ENCODE peak calls at places on chromosomes 2 and 18, in ten cellular contexts. One of them, this sample, is unnamed.

GRCh38 chr2:46645681-46646162 is 166.4 kb downstream of the TMEM247 start:
- DNase-seq in testis: peak; percentile 73
- DNase-seq in endothelial cell: no peak
- DNase-seq in HFFc6: peak; percentile 71
- DNase-seq in uterus: peak; percentile 47
- DNase-seq in GM12878: no peak
- DNase-seq in fibroblast of mammary gland: peak; percentile 83
- DNase-seq in A549: peak; percentile 84
- DNase-seq in WTC11: no peak
- DNase-seq in PC-9: peak; percentile 68
- DNase-seq in this sample: peak; percentile 91

GRCh38 chr2:109370399-109370990 is 241.5 kb downstream of the SH3RF3 start:
- DNase-seq in testis: no peak
- DNase-seq in endothelial cell: peak; percentile 2
- DNase-seq in HFFc6: no peak
- DNase-seq in uterus: peak; percentile 5
- DNase-seq in GM12878: no peak
- DNase-seq in fibroblast of mammary gland: no peak
- DNase-seq in A549: no peak
- DNase-seq in WTC11: no peak
- DNase-seq in PC-9: no peak
- DNase-seq in this sample: no peak

GRCh38 chr2:124161542-124161941 is 136.5 kb downstream of the CNTNAP5 start:
- DNase-seq in testis: no peak
- DNase-seq in endothelial cell: no peak
- DNase-seq in HFFc6: no peak
- DNase-seq in uterus: no peak
- DNase-seq in GM12878: no peak
- DNase-seq in fibroblast of mammary gland: no peak
- DNase-seq in A549: no peak
- DNase-seq in WTC11: no peak
- DNase-seq in PC-9: no peak
- DNase-seq in this sample: no peak

GRCh38 chr2:38474058-38474457 is 97.0 kb upstream of the ATL2 start:
- DNase-seq in testis: no peak
- DNase-seq in endothelial cell: no peak
- DNase-seq in HFFc6: no peak
- DNase-seq in uterus: no peak
- DNase-seq in GM12878: peak; percentile 11
- DNase-seq in fibroblast of mammary gland: peak; percentile 17
- DNase-seq in A549: no peak
- DNase-seq in WTC11: no peak
- DNase-seq in PC-9: no peak
- DNase-seq in this sample: no peak

GRCh38 chr2:20381457-20381856 is 30.8 kb upstream of the PUM2 start:
- DNase-seq in testis: peak; percentile 70
- DNase-seq in endothelial cell: no peak
- DNase-seq in HFFc6: peak; percentile 23
- DNase-seq in uterus: no peak
- DNase-seq in GM12878: no peak
- DNase-seq in fibroblast of mammary gland: peak; percentile 68
- DNase-seq in A549: no peak
- DNase-seq in WTC11: no peak
- DNase-seq in PC-9: peak; percentile 33
- DNase-seq in this sample: peak; percentile 57

GRCh38 chr2:172000696-172001361 is 1.1 kb downstream of the METAP1D start:
- DNase-seq in testis: no peak
- DNase-seq in endothelial cell: no peak
- DNase-seq in HFFc6: no peak
- DNase-seq in uterus: no peak
- DNase-seq in GM12878: no peak
- DNase-seq in fibroblast of mammary gland: peak; percentile 30
- DNase-seq in A549: no peak
- DNase-seq in WTC11: no peak
- DNase-seq in PC-9: no peak
- DNase-seq in this sample: no peak

GRCh38 chr2:241195506-241196130 is 7.1 kb downstream of the ANO7 start:
- DNase-seq in testis: no peak
- DNase-seq in endothelial cell: no peak
- DNase-seq in HFFc6: no peak
- DNase-seq in uterus: no peak
- DNase-seq in GM12878: no peak
- DNase-seq in fibroblast of mammary gland: no peak
- DNase-seq in A549: no peak
- DNase-seq in WTC11: no peak
- DNase-seq in PC-9: no peak
- DNase-seq in this sample: no peak

GRCh38 chr2:18149660-18150246 is 271.3 kb downstream of the KCNS3 start:
- DNase-seq in testis: no peak
- DNase-seq in endothelial cell: no peak
- DNase-seq in HFFc6: peak; percentile 49
- DNase-seq in uterus: no peak
- DNase-seq in GM12878: no peak
- DNase-seq in fibroblast of mammary gland: peak; percentile 54
- DNase-seq in A549: peak; percentile 50
- DNase-seq in WTC11: no peak
- DNase-seq in PC-9: no peak
- DNase-seq in this sample: no peak

GRCh38 chr18:55549474-55550104 is 38.4 kb downstream of the TCF4 start:
- DNase-seq in testis: no peak
- DNase-seq in endothelial cell: no peak
- DNase-seq in HFFc6: peak; percentile 10
- DNase-seq in uterus: no peak
- DNase-seq in GM12878: no peak
- DNase-seq in fibroblast of mammary gland: no peak
- DNase-seq in A549: no peak
- DNase-seq in WTC11: no peak
- DNase-seq in PC-9: no peak
- DNase-seq in this sample: no peak

GRCh38 chr18:58476521-58477210 is 152.2 kb downstream of the ALPK2 start:
- DNase-seq in testis: no peak
- DNase-seq in endothelial cell: no peak
- DNase-seq in HFFc6: no peak
- DNase-seq in uterus: no peak
- DNase-seq in GM12878: no peak
- DNase-seq in fibroblast of mammary gland: no peak
- DNase-seq in A549: no peak
- DNase-seq in WTC11: no peak
- DNase-seq in PC-9: no peak
- DNase-seq in this sample: no peak

GRCh38 chr2:167504061-167504460 is 615.8 kb downstream of the XIRP2 start:
- DNase-seq in testis: no peak
- DNase-seq in endothelial cell: no peak
- DNase-seq in HFFc6: no peak
- DNase-seq in uterus: no peak
- DNase-seq in GM12878: no peak
- DNase-seq in fibroblast of mammary gland: no peak
- DNase-seq in A549: no peak
- DNase-seq in WTC11: no peak
- DNase-seq in PC-9: no peak
- DNase-seq in this sample: no peak

GRCh38 chr2:40030451-40030975 is 251.5 kb upstream of the THUMPD2 start:
- DNase-seq in testis: no peak
- DNase-seq in endothelial cell: no peak
- DNase-seq in HFFc6: no peak
- DNase-seq in uterus: no peak
- DNase-seq in GM12878: no peak
- DNase-seq in fibroblast of mammary gland: no peak
- DNase-seq in A549: no peak
- DNase-seq in WTC11: no peak
- DNase-seq in PC-9: peak; percentile 10
- DNase-seq in this sample: no peak

GRCh38 chr2:228771719-228772254 is 499.3 kb downstream of the PID1 start:
- DNase-seq in testis: no peak
- DNase-seq in endothelial cell: no peak
- DNase-seq in HFFc6: no peak
- DNase-seq in uterus: peak; percentile 22
- DNase-seq in GM12878: no peak
- DNase-seq in fibroblast of mammary gland: peak; percentile 55
- DNase-seq in A549: no peak
- DNase-seq in WTC11: no peak
- DNase-seq in PC-9: no peak
- DNase-seq in this sample: no peak

GRCh38 chr2:173972636-173973035 is 7.5 kb upstream of the SP3 start:
- DNase-seq in testis: no peak
- DNase-seq in endothelial cell: no peak
- DNase-seq in HFFc6: peak; percentile 65
- DNase-seq in uterus: no peak
- DNase-seq in GM12878: no peak
- DNase-seq in fibroblast of mammary gland: no peak
- DNase-seq in A549: peak; percentile 25
- DNase-seq in WTC11: no peak
- DNase-seq in PC-9: peak; percentile 96
- DNase-seq in this sample: no peak

DNA sequence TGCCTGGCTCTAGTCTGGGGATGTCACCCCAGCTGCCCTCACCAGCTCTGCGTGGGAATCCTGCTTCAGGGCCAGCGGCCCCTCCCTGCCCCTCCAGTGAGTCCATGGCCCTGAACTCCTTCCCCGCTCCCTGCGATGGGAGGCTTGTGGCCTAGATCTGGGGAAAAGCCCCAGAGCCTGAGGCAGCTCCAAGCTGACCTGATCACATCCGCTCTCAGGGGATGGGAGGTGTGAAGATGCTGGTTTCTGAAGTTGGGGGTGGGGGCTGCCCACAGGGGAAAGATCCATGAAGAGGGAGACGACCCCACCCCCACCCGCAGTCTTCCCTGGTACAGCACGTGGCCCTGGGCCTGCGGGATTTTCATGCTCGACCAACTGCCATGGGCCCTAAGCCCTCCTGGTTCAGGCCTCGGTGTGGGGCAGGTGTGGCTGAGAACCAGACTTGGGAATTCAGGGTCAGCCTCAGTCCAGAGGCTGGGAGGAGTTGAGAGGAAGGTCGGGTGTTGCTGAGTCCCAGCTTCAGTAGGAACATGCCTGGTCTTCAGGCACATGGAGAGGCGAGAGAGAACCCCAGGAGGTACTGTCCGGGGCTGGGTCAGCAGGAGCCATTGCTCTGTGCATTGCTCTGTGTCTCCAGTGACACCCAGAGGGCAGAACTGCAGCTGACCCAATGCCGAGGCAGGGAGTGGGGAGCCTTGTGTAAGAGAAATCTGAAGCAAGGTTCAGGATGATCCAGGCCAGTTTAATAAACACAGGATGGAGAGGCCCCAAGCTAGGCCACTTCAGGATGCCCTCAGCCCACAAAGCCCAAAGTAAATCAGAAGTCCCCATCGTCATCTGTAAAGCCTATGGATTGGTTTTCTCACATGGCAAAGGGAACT is 115.1 kb downstream of the CAPN13 start:
- DNase-seq in testis: peak; percentile 60
- DNase-seq in endothelial cell: no peak
- DNase-seq in HFFc6: peak; percentile 22
- DNase-seq in uterus: no peak
- DNase-seq in GM12878: no peak
- DNase-seq in fibroblast of mammary gland: peak; percentile 38
- DNase-seq in A549: peak; percentile 45
- DNase-seq in WTC11: no peak
- DNase-seq in PC-9: no peak
- DNase-seq in this sample: no peak
- TF ChIP-seq CTCF in testis: peak; percentile 7
- TF ChIP-seq CTCF in endothelial cell: no peak
- TF ChIP-seq CTCF in HFFc6: peak; percentile 62
- TF ChIP-seq CTCF in uterus: no peak
- TF ChIP-seq CTCF in GM12878: peak; percentile 13
- TF ChIP-seq CTCF in fibroblast of mammary gland: peak; percentile 39
- TF ChIP-seq CTCF in A549: peak; percentile 37
- TF ChIP-seq CTCF in WTC11: no peak
- TF ChIP-seq CTCF in PC-9: no peak
- TF ChIP-seq CTCF in this sample: peak; percentile 29

DNA sequence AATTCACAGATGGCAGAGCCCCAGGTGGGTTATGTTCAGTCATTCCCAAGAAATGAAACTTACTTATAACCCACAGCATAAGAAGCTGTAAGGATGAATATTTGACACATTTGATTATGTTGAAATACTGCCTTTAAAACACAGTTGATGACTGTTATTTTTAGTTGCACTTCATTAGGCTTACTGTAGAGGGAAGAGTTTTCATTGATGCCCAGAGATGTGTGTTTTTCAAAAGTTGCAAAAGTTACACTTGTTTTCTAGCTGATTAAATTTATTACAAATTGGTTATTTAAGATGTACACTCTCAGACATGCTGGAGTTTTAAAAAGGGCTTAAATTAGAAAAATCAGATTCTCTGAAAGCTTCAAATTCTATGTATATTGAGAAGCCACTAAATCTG is 506.1 kb downstream of the PARD3B start:
- DNase-seq in testis: no peak
- DNase-seq in endothelial cell: no peak
- DNase-seq in HFFc6: no peak
- DNase-seq in uterus: no peak
- DNase-seq in GM12878: no peak
- DNase-seq in fibroblast of mammary gland: peak; percentile 14
- DNase-seq in A549: no peak
- DNase-seq in WTC11: no peak
- DNase-seq in PC-9: no peak
- DNase-seq in this sample: no peak
- TF ChIP-seq CTCF in testis: no peak
- TF ChIP-seq CTCF in endothelial cell: peak; percentile 34
- TF ChIP-seq CTCF in HFFc6: peak; percentile 68
- TF ChIP-seq CTCF in uterus: no peak
- TF ChIP-seq CTCF in GM12878: no peak
- TF ChIP-seq CTCF in fibroblast of mammary gland: peak; percentile 43
- TF ChIP-seq CTCF in A549: no peak
- TF ChIP-seq CTCF in WTC11: no peak
- TF ChIP-seq CTCF in PC-9: no peak
- TF ChIP-seq CTCF in this sample: peak; percentile 34

DNA sequence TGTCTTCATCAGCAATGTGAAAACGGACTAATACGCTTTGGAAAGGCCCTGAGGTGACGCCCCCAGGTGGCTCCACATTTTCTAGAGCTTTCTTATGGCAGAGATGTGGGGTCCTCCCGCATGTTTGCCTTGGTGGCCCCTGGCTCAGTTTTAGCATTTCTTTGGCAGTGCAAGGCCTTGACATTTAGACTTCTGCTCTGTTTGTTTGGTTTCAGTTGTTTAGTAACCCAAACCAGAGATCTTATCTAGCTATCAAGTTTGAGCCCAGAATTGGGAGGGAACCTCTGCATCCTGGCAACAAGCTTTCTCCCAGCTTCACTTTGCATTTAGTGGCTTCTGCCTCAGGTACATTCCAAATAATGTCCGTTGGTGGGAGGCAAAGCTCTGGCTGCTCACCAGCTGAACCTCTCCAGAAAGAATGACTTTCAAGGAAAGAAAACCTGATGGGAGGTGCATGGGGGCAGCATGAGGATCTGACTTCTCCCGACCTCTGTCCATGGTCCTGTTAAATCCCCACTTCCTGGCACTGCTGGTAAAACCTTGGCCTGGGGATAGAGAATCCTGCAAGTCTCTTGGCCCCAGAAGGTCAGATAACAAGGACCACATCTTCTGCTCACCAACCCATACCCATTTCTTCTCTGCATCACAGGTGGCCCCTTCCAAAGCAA is 12.0 kb upstream of the MBP start:
- DNase-seq in testis: no peak
- DNase-seq in endothelial cell: no peak
- DNase-seq in HFFc6: no peak
- DNase-seq in uterus: no peak
- DNase-seq in GM12878: no peak
- DNase-seq in fibroblast of mammary gland: no peak
- DNase-seq in A549: no peak
- DNase-seq in WTC11: no peak
- DNase-seq in PC-9: no peak
- DNase-seq in this sample: no peak
- TF ChIP-seq CTCF in testis: no peak
- TF ChIP-seq CTCF in endothelial cell: no peak
- TF ChIP-seq CTCF in HFFc6: no peak
- TF ChIP-seq CTCF in uterus: no peak
- TF ChIP-seq CTCF in GM12878: no peak
- TF ChIP-seq CTCF in fibroblast of mammary gland: no peak
- TF ChIP-seq CTCF in A549: no peak
- TF ChIP-seq CTCF in WTC11: no peak
- TF ChIP-seq CTCF in PC-9: no peak
- TF ChIP-seq CTCF in this sample: no peak

GRCh38 chr2:201257941-201258665 is 2.2 kb upstream of the CASP8 start:
- DNase-seq in testis: peak; percentile 71
- DNase-seq in endothelial cell: peak; percentile 53
- DNase-seq in HFFc6: peak; percentile 79
- DNase-seq in uterus: peak; percentile 70
- DNase-seq in GM12878: peak; percentile 79
- DNase-seq in fibroblast of mammary gland: peak; percentile 84
- DNase-seq in A549: peak; percentile 86
- DNase-seq in WTC11: no peak
- DNase-seq in PC-9: peak; percentile 86
- DNase-seq in this sample: peak; percentile 79
- TF ChIP-seq CTCF in testis: no peak
- TF ChIP-seq CTCF in endothelial cell: no peak
- TF ChIP-seq CTCF in HFFc6: no peak
- TF ChIP-seq CTCF in uterus: no peak
- TF ChIP-seq CTCF in GM12878: no peak
- TF ChIP-seq CTCF in fibroblast of mammary gland: peak; percentile 17
- TF ChIP-seq CTCF in A549: no peak
- TF ChIP-seq CTCF in WTC11: no peak
- TF ChIP-seq CTCF in PC-9: no peak
- TF ChIP-seq CTCF in this sample: peak; percentile 40